ENCODE peak calls at places on chromosomes 16 and 17, in six cellular contexts. D is mesendoderm, S is neuronal stem cell, Z is DND-41, N is astrocyte, A is H9. W is an unnamed sample. For H3K27me3, the result is how much of the 10 kb centered on the place peaks cover.

GRCh38 chr16:4980691-4981090 is 22.6 kb downstream of the SEC14L5 start:
- DNase-seq in D (no peak), S (no peak), Z (no peak), N (no peak), A (no peak), W (no peak)

GRCh38 chr17:58352843-58353719 is 1.1 kb upstream of the SUPT4H1 start:
- DNase-seq in D (peak), S (peak), Z (no peak), N (no peak), A (peak), W (peak)

GRCh38 chr17:72969293-72969692 is 123.2 kb downstream of the SLC39A11 start:
- DNase-seq in D (no peak), S (no peak), Z (no peak), N (no peak), A (no peak), W (no peak)

GRCh38 chr17:55773671-55774070 is 22.8 kb downstream of the PCTP start:
- DNase-seq in D (no peak), S (no peak), Z (no peak), N (no peak), A (no peak), W (no peak)

GRCh38 chr16:10112021-10112420 is 70.2 kb downstream of the GRIN2A start:
- DNase-seq in D (no peak), S (no peak), Z (no peak), N (no peak), A (no peak), W (no peak)

GRCh38 chr16:55651841-55652824 is 3.7 kb upstream of the SLC6A2 start:
- DNase-seq in D (no peak), S (no peak), Z (no peak), N (no peak), A (peak), W (no peak)

GRCh38 chr17:16250635-16251034 is 33.6 kb downstream of the PIGL start:
- DNase-seq in D (no peak), S (no peak), Z (no peak), N (peak), A (no peak), W (no peak)

GRCh38 chr17:51682115-51682514 is 421.8 kb downstream of the UTP18 start:
- DNase-seq in D (no peak), S (no peak), Z (peak), N (no peak), A (peak), W (peak)

GRCh38 chr16:54928421-54929089 is 2.1 kb upstream of the IRX5 start:
- DNase-seq in D (peak), S (peak), Z (peak), N (no peak), A (peak), W (peak)

GRCh38 chr16:88775825-88776224 is 9.2 kb downstream of the PIEZO1 start:
- DNase-seq in D (no peak), S (no peak), Z (no peak), N (no peak), A (no peak), W (no peak)

GRCh38 chr16:79982862-79983261 is 382.3 kb upstream of the MAF start:
- DNase-seq in D (no peak), S (no peak), Z (no peak), N (no peak), A (no peak), W (no peak)

GRCh38 chr16:64159986-64160385 is 961.9 kb downstream of the CDH11 start:
- DNase-seq in D (no peak), S (no peak), Z (no peak), N (peak), A (no peak), W (no peak)

GRCh38 chr17:82461827-82462524 is 3.4 kb downstream of the NARF start:
- DNase-seq in D (no peak), S (no peak), Z (no peak), N (no peak), A (no peak), W (no peak)

GRCh38 chr17:79461041-79461440 is 149.8 kb downstream of the RBFOX3 start:
- DNase-seq in D (no peak), S (no peak), Z (no peak), N (peak), A (no peak), W (no peak)

GRCh38 chr16:9049241-9049640 is 42.2 kb upstream of the HAPSTR1 start:
- DNase-seq in D (no peak), S (no peak), Z (no peak), N (peak), A (no peak), W (no peak)

GRCh38 chr16:50244140-50244503 is 22.2 kb upstream of the ADCY7 start:
- DNase-seq in D (no peak), S (no peak), Z (no peak), N (peak), A (no peak), W (no peak)

GRCh38 chr16:49161191-49161590 is 120.4 kb downstream of the CBLN1 start:
- DNase-seq in D (no peak), S (no peak), Z (no peak), N (no peak), A (no peak), W (peak)

GRCh38 chr16:2234813-2235170 is 1.5 kb upstream of the DNASE1L2 start:
- DNase-seq in D (no peak), S (no peak), Z (no peak), N (no peak), A (no peak), W (no peak)

GRCh38 chr16:68433316-68433715 is 15.0 kb downstream of the SMPD3 start:
- DNase-seq in D (no peak), S (no peak), Z (no peak), N (no peak), A (no peak), W (no peak)

GRCh38 chr17:11383157-11383556 is 142.1 kb downstream of the SHISA6 start:
- DNase-seq in D (no peak), S (no peak), Z (no peak), N (no peak), A (no peak), W (no peak)

GRCh38 chr17:81404557-81405165 is 9.4 kb downstream of the BAHCC1 start:
- DNase-seq in D (no peak), S (no peak), Z (no peak), N (no peak), A (no peak), W (no peak)

GRCh38 chr16:82651921-82652601 is 25.3 kb downstream of the CDH13 start:
- DNase-seq in D (no peak), S (no peak), Z (peak), N (no peak), A (no peak), W (peak)

GRCh38 chr17:56629450-56630187 is 36.1 kb downstream of the NOG start:
- DNase-seq in D (peak), S (peak), Z (peak), N (no peak), A (peak), W (no peak)

GRCh38 chr17:56777859-56778258 is 55.9 kb downstream of the C17orf67 start:
- DNase-seq in D (no peak), S (no peak), Z (no peak), N (peak), A (no peak), W (no peak)

GRCh38 chr17:814371-814770 is 32.2 kb downstream of the MRM3 start:
- DNase-seq in D (no peak), S (no peak), Z (no peak), N (no peak), A (no peak), W (no peak)

GRCh38 chr16:78503501-78504110 is 404.2 kb downstream of the WWOX start:
- DNase-seq in D (peak), S (peak), Z (peak), N (peak), A (no peak), W (peak)

GRCh38 chr17:44966348-44967025 is 1.6 kb downstream of the C1QL1 start:
- DNase-seq in D (no peak), S (no peak), Z (no peak), N (no peak), A (no peak), W (no peak)
- H3K27me3 ChIP-seq in D (under half), S (under half), Z (under half), N (under half), A (under half), W (half or more)

GRCh38 chr17:71109697-71110096 is 940.4 kb downstream of the KCNJ2 start:
- DNase-seq in D (no peak), S (no peak), Z (no peak), N (no peak), A (no peak), W (no peak)
- H3K4me2 ChIP-seq in D (no peak), S (no peak), Z (no peak), N (no peak), A (no peak), W (no peak)

GRCh38 chr16:86491643-86492030 is 18.7 kb upstream of the FOXF1 start:
- DNase-seq in D (no peak), S (no peak), Z (no peak), N (no peak), A (no peak), W (no peak)
- H3K27me3 ChIP-seq in D (under half), S (under half), Z (under half), N (half or more), A (half or more), W (under half)

GRCh38 chr17:41026668-41027471 is at the start of gene KRTAP1-5:
- DNase-seq in D (no peak), S (no peak), Z (no peak), N (peak), A (no peak), W (no peak)
- H3K4me2 ChIP-seq in D (no peak), S (no peak), Z (no peak), N (no peak), A (no peak), W (no peak)

DNA sequence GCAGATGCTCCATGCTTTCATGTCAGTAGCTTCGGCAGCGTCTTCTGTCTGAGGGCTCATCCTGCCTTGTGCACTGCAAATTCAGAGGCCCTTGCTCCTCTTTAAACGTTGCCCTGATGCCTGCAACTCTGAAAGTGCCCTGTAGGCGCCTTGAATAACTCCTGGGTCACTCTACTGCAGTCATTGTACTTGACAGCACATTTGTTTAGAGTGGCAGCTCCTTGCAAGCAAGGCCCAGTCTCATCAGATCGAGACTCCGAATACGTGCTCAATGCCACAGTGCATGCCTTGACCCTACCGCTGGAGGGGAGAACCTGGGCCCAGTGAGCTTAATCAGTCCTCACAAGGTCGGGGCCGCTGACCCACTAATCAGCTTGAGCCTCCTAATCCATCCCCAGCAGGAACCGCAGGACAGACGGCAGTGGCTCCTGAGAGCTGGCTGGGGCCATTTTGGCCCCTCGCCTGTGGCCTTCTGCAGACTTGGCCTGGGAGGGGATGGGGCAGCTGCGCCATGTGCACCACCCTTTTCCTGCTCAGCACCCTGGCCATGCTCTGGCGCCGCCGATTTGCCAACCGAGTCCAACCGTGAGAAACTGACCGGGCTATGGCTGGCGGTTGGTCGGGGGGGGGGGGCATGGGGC is at the start of gene PRCD:
- DNase-seq in D (peak), S (no peak), Z (no peak), N (no peak), A (peak), W (no peak)
- H3K27me3 ChIP-seq in D (under half), S (under half), Z (under half), N (under half), A (under half), W (half or more)

GRCh38 chr17:48624118-48624517 is 2.0 kb downstream of the HOXB9 start:
- DNase-seq in D (no peak), S (no peak), Z (no peak), N (no peak), A (no peak), W (no peak)
- H3K4me2 ChIP-seq in D (no peak), S (no peak), Z (no peak), N (no peak), A (no peak), W (no peak)

GRCh38 chr17:8729421-8729820 is 15.2 kb downstream of the CCDC42 start:
- DNase-seq in D (no peak), S (no peak), Z (no peak), N (no peak), A (no peak), W (no peak)
- H3K27me3 ChIP-seq in D (under half), S (under half), Z (under half), N (under half), A (under half), W (under half)

W was measured in MM.1S.